ENCODE peak calls at places on chromosomes 4 and X, in nine cellular contexts. L, I, J, H, U, E, G, B and F are unnamed samples.
A peak's percentile ranks its signal among the peaks of the same experiment; 100 is the strongest.

GRCh38 chr4:183905081-183905592 is at the start of gene STOX2:
- DNase-seq in L (peak; percentile 70), B (peak; percentile 73), U (peak; percentile 78), I (peak; percentile 93), E (peak; percentile 76), G (peak; percentile 80), H (peak; percentile 64), J (no peak), F (peak; percentile 84)

GRCh38 chrX:136386821-136387220 is 86.1 kb downstream of the ADGRG4 start:
- DNase-seq in G (no peak), E (no peak), L (no peak), I (no peak), B (no peak), J (no peak), H (no peak), U (no peak), F (no peak)

GRCh38 chr4:169249214-169249973 is 21.4 kb downstream of the SH3RF1 start:
- DNase-seq in E (no peak), G (no peak), B (peak; percentile 30), H (peak; percentile 57), I (no peak), J (no peak), L (no peak), U (no peak), F (no peak)

GRCh38 chrX:83278988-83279387 is 229.1 kb upstream of the POU3F4 start:
- DNase-seq in U (no peak), G (no peak), H (no peak), J (no peak), I (no peak), B (no peak), L (no peak), E (no peak), F (no peak)

GRCh38 chr4:15147709-15148651 is 145.7 kb downstream of the CPEB2 start:
- DNase-seq in J (no peak), H (peak; percentile 38), G (no peak), U (no peak), B (no peak), L (no peak), I (no peak), E (no peak), F (no peak)

GRCh38 chrX:30957753-30958152 is 68.7 kb upstream of the TAB3 start:
- DNase-seq in L (no peak), U (no peak), I (no peak), B (peak; percentile 5), E (no peak), H (peak; percentile 46), G (no peak), J (no peak), F (no peak)

GRCh38 chr4:153755186-153755585 is 4.6 kb downstream of the RNF175 start:
- DNase-seq in I (no peak), H (no peak), G (no peak), L (no peak), B (no peak), J (no peak), U (no peak), E (no peak), F (no peak)

GRCh38 chr4:150495550-150495949 is 86.4 kb upstream of the MAB21L2 start:
- DNase-seq in H (no peak), L (no peak), U (no peak), G (no peak), E (no peak), J (no peak), I (no peak), B (no peak), F (no peak)

GRCh38 chr4:154590329-154591006 is at the start of gene FGA:
- DNase-seq in I (no peak), J (no peak), B (peak; percentile 28), L (no peak), H (no peak), G (no peak), E (no peak), U (no peak), F (no peak)

GRCh38 chr4:93770201-93770600 is 58.4 kb upstream of the ATOH1 start:
- DNase-seq in B (no peak), U (no peak), G (no peak), L (no peak), E (no peak), I (no peak), H (no peak), J (no peak), F (no peak)

GRCh38 chr4:26762650-26763049 is 98.0 kb upstream of the STIM2 start:
- DNase-seq in J (no peak), E (no peak), I (no peak), G (no peak), L (no peak), U (no peak), H (peak; percentile 28), B (no peak), F (no peak)

GRCh38 chr4:55609393-55609821 is 17.4 kb upstream of the PDCL2 start:
- DNase-seq in U (no peak), G (no peak), I (no peak), H (peak; percentile 33), J (no peak), L (no peak), E (no peak), B (no peak), F (no peak)
- H3K27ac ChIP-seq in U (no peak overlapping the region), G (no peak overlapping the region), I (no peak overlapping the region), H (no peak overlapping the region), J (no peak overlapping the region), L (no peak overlapping the region), E (no peak overlapping the region), B (no peak overlapping the region), F (peak overlapping the region; percentile 30)

DNA sequence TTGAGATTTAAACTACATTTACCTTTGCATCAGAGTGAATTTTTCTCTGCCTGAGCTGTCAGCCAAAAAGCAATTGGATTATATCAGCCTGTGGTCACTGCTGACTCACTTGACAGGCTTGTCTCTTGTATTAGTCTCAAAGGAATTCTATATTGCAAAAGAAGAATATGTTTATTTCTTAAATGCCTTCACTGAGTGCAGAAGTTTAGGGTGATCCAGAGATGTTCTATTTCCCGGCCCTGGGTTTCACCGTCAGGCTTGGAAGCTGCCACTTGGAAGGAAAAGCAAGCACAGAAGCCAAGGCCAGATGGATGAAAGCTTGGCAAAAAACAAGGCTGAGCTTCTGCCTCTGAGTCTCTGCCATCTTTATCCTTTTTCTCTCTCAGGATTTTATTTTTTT is 80.9 kb downstream of the FAM114A1 start:
- DNase-seq in I (no peak), L (peak; percentile 7), G (peak; percentile 94), H (peak; percentile 94), U (peak; percentile 49), E (peak; percentile 58), B (no peak), J (no peak), F (no peak)
- H3K27ac ChIP-seq in I (no peak overlapping the region), L (no peak overlapping the region), G (peak overlapping the region; percentile 80), H (no peak overlapping the region), U (no peak overlapping the region), E (no peak overlapping the region), B (no peak overlapping the region), J (no peak overlapping the region), F (no peak overlapping the region)

GRCh38 chr4:10023050-10023419 is 1.7 kb upstream of the SLC2A9 start:
- DNase-seq in E (no peak), G (no peak), L (no peak), U (no peak), I (no peak), H (no peak), J (no peak), B (no peak), F (no peak)

GRCh38 chr4:10020106-10020505 is 1.2 kb downstream of the SLC2A9 start:
- DNase-seq in E (no peak), L (no peak), J (no peak), I (no peak), B (no peak), G (no peak), H (no peak), U (no peak), F (no peak)

GRCh38 chr4:10019521-10020051 is 1.7 kb downstream of the SLC2A9 start:
- DNase-seq in E (no peak), U (no peak), H (no peak), L (peak; percentile 55), G (peak; percentile 82), J (no peak), I (no peak), B (no peak), F (no peak)

GRCh38 chr4:10022346-10023049 is 1.2 kb upstream of the SLC2A9 start:
- DNase-seq in H (no peak), L (peak; percentile 67), U (no peak), G (no peak), J (no peak), I (no peak), E (no peak), B (no peak), F (no peak)

GRCh38 chr4:10020871-10021676 is at the start of gene SLC2A9:
- DNase-seq in H (peak; percentile 79), I (no peak), L (no peak), U (no peak), E (peak; percentile 75), G (peak; percentile 74), B (no peak), J (no peak), F (no peak)
- H3K27ac ChIP-seq in H (no peak within 1 kb of the TSS), I (no peak within 1 kb of the TSS), L (peak within 1 kb of the TSS; percentile 91), U (peak within 1 kb of the TSS; percentile 68), E (no peak within 1 kb of the TSS), G (peak within 1 kb of the TSS; percentile 84), B (no peak within 1 kb of the TSS), J (no peak within 1 kb of the TSS), F (peak within 1 kb of the TSS; percentile 65)

DNA sequence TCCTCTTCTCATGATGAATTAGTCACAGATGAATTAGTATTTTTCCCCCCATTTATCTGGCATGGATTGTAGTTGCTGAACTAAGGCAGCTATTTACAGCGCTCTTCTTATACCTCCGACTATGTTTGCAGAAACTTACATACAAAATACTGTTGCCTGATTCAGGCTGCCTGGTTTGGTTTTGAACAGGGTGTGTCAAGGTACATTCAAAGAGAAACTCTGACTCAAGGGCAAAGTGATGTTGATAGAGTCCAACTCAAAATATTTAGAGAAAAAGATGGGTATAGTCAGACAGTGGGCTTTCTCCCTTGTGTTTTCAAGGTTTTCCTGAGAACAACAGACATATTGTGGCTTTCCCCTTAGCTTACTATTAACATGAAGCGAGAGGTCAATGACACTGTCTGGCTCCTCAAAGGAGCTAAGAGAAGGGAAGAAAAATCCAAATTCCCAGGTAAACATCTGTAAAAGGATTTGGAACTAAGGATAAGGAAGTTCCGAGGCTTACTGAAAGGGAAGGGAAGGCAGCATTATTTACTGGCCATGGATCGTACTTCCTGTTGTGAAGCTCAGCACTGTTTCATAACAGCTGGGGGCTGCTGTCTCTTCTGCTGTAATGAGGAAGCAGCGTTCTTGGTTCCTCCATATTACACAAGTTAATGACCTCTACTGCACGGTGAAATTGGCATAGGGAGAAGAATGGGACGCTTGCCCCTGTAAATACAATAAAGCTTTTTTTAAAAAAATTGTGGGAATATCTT is 30.9 kb downstream of the FAM9C start:
- DNase-seq in E (no peak), I (no peak), L (peak; percentile 4), H (peak; percentile 78), B (no peak), J (no peak), G (peak; percentile 73), U (no peak), F (no peak)
- H3K27ac ChIP-seq in E (no peak overlapping the region), I (no peak overlapping the region), L (peak overlapping the region; percentile 59), H (no peak overlapping the region), B (peak overlapping the region; percentile 69), J (peak overlapping the region; percentile 61), G (no peak overlapping the region), U (no peak overlapping the region), F (peak overlapping the region; percentile 66)